ENCODE peak calls at places on chromosomes 2 and 18, in eight cellular contexts. One of them, this sample, is unnamed.

GRCh38 chr2:239234826-239235175 is 166.0 kb downstream of the HDAC4 start:
- DNase-seq in colonic mucosa: no peak
- DNase-seq in HTR-8/SVneo: no peak
- DNase-seq in ecto neural progenitor cell: no peak
- DNase-seq in DMS53: no peak
- DNase-seq in type B pancreatic cell: no peak
- DNase-seq in LoVo: no peak
- DNase-seq in stimulated activated CD4-positive, alpha-beta T cell treated with anti-CD3 and anti-CD28 coated beads, Interleukin-15, amount 100 ng/mL, for 24 hours: no peak
- DNase-seq in this sample: no peak

GRCh38 chr2:159946326-159946992 is 116.0 kb downstream of the PLA2R1 start:
- DNase-seq in colonic mucosa: no peak
- DNase-seq in HTR-8/SVneo: no peak
- DNase-seq in ecto neural progenitor cell: no peak
- DNase-seq in DMS53: no peak
- DNase-seq in type B pancreatic cell: no peak
- DNase-seq in LoVo: no peak
- DNase-seq in stimulated activated CD4-positive, alpha-beta T cell treated with anti-CD3 and anti-CD28 coated beads, Interleukin-15, amount 100 ng/mL, for 24 hours: no peak
- DNase-seq in this sample: no peak

GRCh38 chr2:241200822-241201395 is 12.4 kb downstream of the ANO7 start:
- DNase-seq in colonic mucosa: no peak
- DNase-seq in HTR-8/SVneo: no peak
- DNase-seq in ecto neural progenitor cell: no peak
- DNase-seq in DMS53: no peak
- DNase-seq in type B pancreatic cell: no peak
- DNase-seq in LoVo: no peak
- DNase-seq in stimulated activated CD4-positive, alpha-beta T cell treated with anti-CD3 and anti-CD28 coated beads, Interleukin-15, amount 100 ng/mL, for 24 hours: no peak
- DNase-seq in this sample: no peak

GRCh38 chr2:112048887-112049286 is 6.2 kb upstream of the TMEM87B start:
- DNase-seq in colonic mucosa: peak
- DNase-seq in HTR-8/SVneo: no peak
- DNase-seq in ecto neural progenitor cell: no peak
- DNase-seq in DMS53: peak
- DNase-seq in type B pancreatic cell: no peak
- DNase-seq in LoVo: peak
- DNase-seq in stimulated activated CD4-positive, alpha-beta T cell treated with anti-CD3 and anti-CD28 coated beads, Interleukin-15, amount 100 ng/mL, for 24 hours: peak
- DNase-seq in this sample: peak

GRCh38 chr2:213763963-213764362 is 479.7 kb downstream of the SPAG16 start:
- DNase-seq in colonic mucosa: no peak
- DNase-seq in HTR-8/SVneo: no peak
- DNase-seq in ecto neural progenitor cell: no peak
- DNase-seq in DMS53: no peak
- DNase-seq in type B pancreatic cell: no peak
- DNase-seq in LoVo: no peak
- DNase-seq in stimulated activated CD4-positive, alpha-beta T cell treated with anti-CD3 and anti-CD28 coated beads, Interleukin-15, amount 100 ng/mL, for 24 hours: no peak
- DNase-seq in this sample: no peak

GRCh38 chr2:190911813-190912212 is 31.2 kb downstream of the GLS start:
- DNase-seq in colonic mucosa: no peak
- DNase-seq in HTR-8/SVneo: no peak
- DNase-seq in ecto neural progenitor cell: no peak
- DNase-seq in DMS53: no peak
- DNase-seq in type B pancreatic cell: no peak
- DNase-seq in LoVo: no peak
- DNase-seq in stimulated activated CD4-positive, alpha-beta T cell treated with anti-CD3 and anti-CD28 coated beads, Interleukin-15, amount 100 ng/mL, for 24 hours: no peak
- DNase-seq in this sample: no peak

GRCh38 chr2:96241227-96241626 is 24.6 kb downstream of the TMEM127 start:
- DNase-seq in colonic mucosa: no peak
- DNase-seq in HTR-8/SVneo: no peak
- DNase-seq in ecto neural progenitor cell: no peak
- DNase-seq in DMS53: no peak
- DNase-seq in type B pancreatic cell: no peak
- DNase-seq in LoVo: no peak
- DNase-seq in stimulated activated CD4-positive, alpha-beta T cell treated with anti-CD3 and anti-CD28 coated beads, Interleukin-15, amount 100 ng/mL, for 24 hours: no peak
- DNase-seq in this sample: no peak

GRCh38 chr2:74516070-74516633 is 1.9 kb downstream of the TLX2 start:
- DNase-seq in colonic mucosa: peak
- DNase-seq in HTR-8/SVneo: no peak
- DNase-seq in ecto neural progenitor cell: peak
- DNase-seq in DMS53: peak
- DNase-seq in type B pancreatic cell: no peak
- DNase-seq in LoVo: no peak
- DNase-seq in stimulated activated CD4-positive, alpha-beta T cell treated with anti-CD3 and anti-CD28 coated beads, Interleukin-15, amount 100 ng/mL, for 24 hours: peak
- DNase-seq in this sample: peak

GRCh38 chr18:76228716-76229115 is 266.3 kb downstream of the ZNF516 start:
- DNase-seq in colonic mucosa: no peak
- DNase-seq in HTR-8/SVneo: no peak
- DNase-seq in ecto neural progenitor cell: no peak
- DNase-seq in DMS53: no peak
- DNase-seq in type B pancreatic cell: no peak
- DNase-seq in LoVo: no peak
- DNase-seq in stimulated activated CD4-positive, alpha-beta T cell treated with anti-CD3 and anti-CD28 coated beads, Interleukin-15, amount 100 ng/mL, for 24 hours: no peak
- DNase-seq in this sample: no peak